ENCODE peak calls at places on chromosomes 16 and 17, in six cellular contexts. One of them, this sample, is unnamed.

GRCh38 chr16:49681449-49681848 is 174.5 kb downstream of the ZNF423 start:
- DNase-seq in transverse colon: no peak
- DNase-seq in left ventricle myocardium inferior: no peak
- DNase-seq in mucosa of descending colon: no peak
- DNase-seq in Caco-2: no peak
- DNase-seq in choroid plexus epithelial cell: no peak
- DNase-seq in this sample: no peak

GRCh38 chr17:49729074-49729473 is 21.3 kb upstream of the SLC35B1 start:
- DNase-seq in transverse colon: no peak
- DNase-seq in Caco-2: no peak
- DNase-seq in choroid plexus epithelial cell: no peak
- DNase-seq in left ventricle myocardium inferior: no peak
- DNase-seq in mucosa of descending colon: no peak
- DNase-seq in this sample: no peak

GRCh38 chr17:8673621-8674020 is 43.1 kb upstream of the MYH10 start:
- DNase-seq in choroid plexus epithelial cell: peak
- DNase-seq in mucosa of descending colon: no peak
- DNase-seq in Caco-2: no peak
- DNase-seq in left ventricle myocardium inferior: no peak
- DNase-seq in transverse colon: no peak
- DNase-seq in this sample: peak

GRCh38 chr17:4708436-4708835 is 2.0 kb upstream of the ARRB2 start:
- DNase-seq in left ventricle myocardium inferior: no peak
- DNase-seq in choroid plexus epithelial cell: no peak
- DNase-seq in Caco-2: peak
- DNase-seq in mucosa of descending colon: no peak
- DNase-seq in transverse colon: no peak
- DNase-seq in this sample: no peak

GRCh38 chr17:21287703-21288449 is 3.4 kb downstream of the MAP2K3 start:
- DNase-seq in choroid plexus epithelial cell: peak
- DNase-seq in mucosa of descending colon: peak
- DNase-seq in left ventricle myocardium inferior: peak
- DNase-seq in Caco-2: no peak
- DNase-seq in transverse colon: peak
- DNase-seq in this sample: peak

GRCh38 chr17:73420897-73421296 is 109.1 kb upstream of the CDC42EP4 start:
- DNase-seq in choroid plexus epithelial cell: peak
- DNase-seq in mucosa of descending colon: no peak
- DNase-seq in Caco-2: peak
- DNase-seq in left ventricle myocardium inferior: no peak
- DNase-seq in transverse colon: no peak
- DNase-seq in this sample: peak

GRCh38 chr17:2906907-2907306 is 110.7 kb downstream of the RAP1GAP2 start:
- DNase-seq in transverse colon: no peak
- DNase-seq in Caco-2: no peak
- DNase-seq in choroid plexus epithelial cell: no peak
- DNase-seq in mucosa of descending colon: no peak
- DNase-seq in left ventricle myocardium inferior: no peak
- DNase-seq in this sample: no peak

GRCh38 chr17:14744716-14745115 is 443.8 kb downstream of the HS3ST3B1 start:
- DNase-seq in Caco-2: no peak
- DNase-seq in choroid plexus epithelial cell: peak
- DNase-seq in left ventricle myocardium inferior: no peak
- DNase-seq in transverse colon: no peak
- DNase-seq in mucosa of descending colon: no peak
- DNase-seq in this sample: peak

GRCh38 chr16:58499615-58500328 is at the start of gene NDRG4:
- DNase-seq in left ventricle myocardium inferior: no peak
- DNase-seq in mucosa of descending colon: peak
- DNase-seq in Caco-2: peak
- DNase-seq in choroid plexus epithelial cell: peak
- DNase-seq in transverse colon: peak
- DNase-seq in this sample: peak

GRCh38 chr17:19752216-19753048 is 4.3 kb upstream of the ALDH3A1 start:
- DNase-seq in left ventricle myocardium inferior: no peak
- DNase-seq in choroid plexus epithelial cell: no peak
- DNase-seq in mucosa of descending colon: no peak
- DNase-seq in Caco-2: no peak
- DNase-seq in transverse colon: no peak
- DNase-seq in this sample: no peak

GRCh38 chr16:23801387-23801786 is 34.4 kb upstream of the PRKCB start:
- DNase-seq in Caco-2: peak
- DNase-seq in left ventricle myocardium inferior: peak
- DNase-seq in mucosa of descending colon: peak
- DNase-seq in transverse colon: peak
- DNase-seq in choroid plexus epithelial cell: peak
- DNase-seq in this sample: peak

GRCh38 chr16:8768701-8769100 is 28.7 kb downstream of the TMEM186 start:
- DNase-seq in Caco-2: no peak
- DNase-seq in transverse colon: no peak
- DNase-seq in mucosa of descending colon: no peak
- DNase-seq in left ventricle myocardium inferior: no peak
- DNase-seq in choroid plexus epithelial cell: no peak
- DNase-seq in this sample: no peak

GRCh38 chr17:64190468-64190867 is 60.5 kb upstream of the ERN1 start:
- DNase-seq in mucosa of descending colon: no peak
- DNase-seq in left ventricle myocardium inferior: no peak
- DNase-seq in Caco-2: no peak
- DNase-seq in transverse colon: no peak
- DNase-seq in choroid plexus epithelial cell: no peak
- DNase-seq in this sample: no peak

GRCh38 chr17:77779711-77780539 is 178.6 kb upstream of the TNRC6C start:
- DNase-seq in left ventricle myocardium inferior: peak
- DNase-seq in mucosa of descending colon: no peak
- DNase-seq in transverse colon: no peak
- DNase-seq in Caco-2: no peak
- DNase-seq in choroid plexus epithelial cell: no peak
- DNase-seq in this sample: peak

GRCh38 chr16:88768041-88768876 is 16.8 kb downstream of the PIEZO1 start:
- DNase-seq in mucosa of descending colon: no peak
- DNase-seq in choroid plexus epithelial cell: peak
- DNase-seq in transverse colon: peak
- DNase-seq in Caco-2: no peak
- DNase-seq in left ventricle myocardium inferior: no peak
- DNase-seq in this sample: peak

GRCh38 chr17:82332669-82333278 is 792 bp downstream of the SECTM1 start:
- DNase-seq in mucosa of descending colon: peak
- DNase-seq in choroid plexus epithelial cell: peak
- DNase-seq in transverse colon: peak
- DNase-seq in left ventricle myocardium inferior: peak
- DNase-seq in Caco-2: peak
- DNase-seq in this sample: peak

GRCh38 chr17:10385871-10386270 is 13.1 kb upstream of the MYH13 start:
- DNase-seq in mucosa of descending colon: no peak
- DNase-seq in transverse colon: no peak
- DNase-seq in choroid plexus epithelial cell: no peak
- DNase-seq in left ventricle myocardium inferior: no peak
- DNase-seq in Caco-2: no peak
- DNase-seq in this sample: no peak

GRCh38 chr17:1608676-1609075 is 20.0 kb downstream of the SLC43A2 start:
- DNase-seq in mucosa of descending colon: no peak
- DNase-seq in left ventricle myocardium inferior: no peak
- DNase-seq in Caco-2: no peak
- DNase-seq in transverse colon: no peak
- DNase-seq in choroid plexus epithelial cell: no peak
- DNase-seq in this sample: no peak

GRCh38 chr17:66098040-66098439 is 93.9 kb downstream of the CEP112 start:
- DNase-seq in Caco-2: no peak
- DNase-seq in mucosa of descending colon: no peak
- DNase-seq in choroid plexus epithelial cell: peak
- DNase-seq in left ventricle myocardium inferior: no peak
- DNase-seq in transverse colon: no peak
- DNase-seq in this sample: no peak

GRCh38 chr17:5055543-5055942 is 20.3 kb upstream of the SLC52A1 start:
- DNase-seq in mucosa of descending colon: no peak
- DNase-seq in transverse colon: no peak
- DNase-seq in Caco-2: peak
- DNase-seq in choroid plexus epithelial cell: no peak
- DNase-seq in left ventricle myocardium inferior: no peak
- DNase-seq in this sample: no peak

GRCh38 chr17:66429680-66430079 is 127.3 kb downstream of the PRKCA start:
- DNase-seq in left ventricle myocardium inferior: no peak
- DNase-seq in Caco-2: no peak
- DNase-seq in transverse colon: no peak
- DNase-seq in mucosa of descending colon: no peak
- DNase-seq in choroid plexus epithelial cell: no peak
- DNase-seq in this sample: no peak

GRCh38 chr16:8716592-8716991 is 42.2 kb downstream of the ABAT start:
- DNase-seq in left ventricle myocardium inferior: no peak
- DNase-seq in transverse colon: no peak
- DNase-seq in Caco-2: no peak
- DNase-seq in choroid plexus epithelial cell: no peak
- DNase-seq in mucosa of descending colon: no peak
- DNase-seq in this sample: no peak

GRCh38 chr16:54345231-54345630 is 58.6 kb upstream of the IRX3 start:
- DNase-seq in Caco-2: no peak
- DNase-seq in choroid plexus epithelial cell: no peak
- DNase-seq in transverse colon: no peak
- DNase-seq in mucosa of descending colon: no peak
- DNase-seq in left ventricle myocardium inferior: no peak
- DNase-seq in this sample: no peak

GRCh38 chr16:57308041-57308440 is 23.6 kb upstream of the PLLP start:
- DNase-seq in left ventricle myocardium inferior: no peak
- DNase-seq in choroid plexus epithelial cell: no peak
- DNase-seq in mucosa of descending colon: no peak
- DNase-seq in transverse colon: no peak
- DNase-seq in Caco-2: no peak
- DNase-seq in this sample: no peak

GRCh38 chr17:73715714-73716113 is 71.5 kb upstream of the SDK2 start:
- DNase-seq in left ventricle myocardium inferior: no peak
- DNase-seq in mucosa of descending colon: no peak
- DNase-seq in choroid plexus epithelial cell: no peak
- DNase-seq in transverse colon: no peak
- DNase-seq in Caco-2: no peak
- DNase-seq in this sample: no peak

GRCh38 chr16:31780342-31780741 is 93.3 kb upstream of the ZNF267 start:
- DNase-seq in transverse colon: no peak
- DNase-seq in Caco-2: no peak
- DNase-seq in mucosa of descending colon: no peak
- DNase-seq in left ventricle myocardium inferior: no peak
- DNase-seq in choroid plexus epithelial cell: no peak
- DNase-seq in this sample: no peak

GRCh38 chr17:39935896-39936295 is 8.4 kb downstream of the LRRC3C start:
- DNase-seq in transverse colon: no peak
- DNase-seq in left ventricle myocardium inferior: no peak
- DNase-seq in Caco-2: no peak
- DNase-seq in mucosa of descending colon: no peak
- DNase-seq in choroid plexus epithelial cell: peak
- DNase-seq in this sample: peak

GRCh38 chr17:42660692-42661345 is 1.7 kb downstream of the TUBG2 start:
- DNase-seq in left ventricle myocardium inferior: no peak
- DNase-seq in transverse colon: peak
- DNase-seq in mucosa of descending colon: no peak
- DNase-seq in Caco-2: no peak
- DNase-seq in choroid plexus epithelial cell: peak
- DNase-seq in this sample: peak

GRCh38 chr17:42669705-42670198 is 7.0 kb downstream of the PLEKHH3 start:
- DNase-seq in transverse colon: no peak
- DNase-seq in choroid plexus epithelial cell: no peak
- DNase-seq in left ventricle myocardium inferior: no peak
- DNase-seq in Caco-2: no peak
- DNase-seq in mucosa of descending colon: no peak
- DNase-seq in this sample: no peak

GRCh38 chr17:42670199-42670924 is 6.4 kb downstream of the PLEKHH3 start:
- DNase-seq in mucosa of descending colon: peak
- DNase-seq in choroid plexus epithelial cell: peak
- DNase-seq in left ventricle myocardium inferior: no peak
- DNase-seq in Caco-2: no peak
- DNase-seq in transverse colon: no peak
- DNase-seq in this sample: no peak

GRCh38 chr17:42667088-42667951 is 8.2 kb downstream of the TUBG2 start:
- DNase-seq in Caco-2: no peak
- DNase-seq in transverse colon: peak
- DNase-seq in left ventricle myocardium inferior: no peak
- DNase-seq in mucosa of descending colon: peak
- DNase-seq in choroid plexus epithelial cell: peak
- DNase-seq in this sample: peak

DNA sequence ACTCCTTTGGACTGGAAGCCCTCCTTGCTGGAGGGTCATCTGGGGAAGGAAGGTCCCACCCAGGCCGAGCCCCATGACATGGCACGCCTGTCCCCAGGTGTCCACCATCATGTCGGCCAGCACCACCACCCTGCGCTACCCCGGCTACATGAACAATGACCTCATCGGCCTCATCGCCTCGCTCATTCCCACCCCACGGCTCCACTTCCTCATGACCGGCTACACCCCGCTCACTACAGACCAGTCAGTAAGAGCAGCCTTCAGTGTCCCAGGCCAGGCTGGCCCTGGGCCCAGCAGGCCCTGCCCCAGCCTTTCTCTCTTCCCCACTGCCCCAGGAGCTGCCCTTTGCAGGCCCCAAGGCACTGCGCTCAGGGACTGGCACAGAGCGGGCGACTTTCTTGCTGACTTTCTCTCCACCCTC is 6.5 kb downstream of the TUBG2 start:
- DNase-seq in Caco-2: no peak
- DNase-seq in left ventricle myocardium inferior: no peak
- DNase-seq in transverse colon: no peak
- DNase-seq in choroid plexus epithelial cell: no peak
- DNase-seq in mucosa of descending colon: no peak
- DNase-seq in this sample: no peak
- TF ChIP-seq CTCF in Caco-2: no peak
- TF ChIP-seq CTCF in left ventricle myocardium inferior: no peak
- TF ChIP-seq CTCF in transverse colon: no peak
- TF ChIP-seq CTCF in choroid plexus epithelial cell: no peak
- TF ChIP-seq CTCF in mucosa of descending colon: no peak
- TF ChIP-seq CTCF in this sample: no peak

GRCh38 chr17:79831367-79832210 is 7.7 kb downstream of the CBX4 start:
- DNase-seq in choroid plexus epithelial cell: peak
- DNase-seq in mucosa of descending colon: peak
- DNase-seq in transverse colon: no peak
- DNase-seq in Caco-2: peak
- DNase-seq in left ventricle myocardium inferior: peak
- DNase-seq in this sample: no peak
- H3K4me3 ChIP-seq in choroid plexus epithelial cell: no peak
- H3K4me3 ChIP-seq in mucosa of descending colon: no peak
- H3K4me3 ChIP-seq in transverse colon: peak
- H3K4me3 ChIP-seq in Caco-2: no peak
- H3K4me3 ChIP-seq in left ventricle myocardium inferior: peak
- H3K4me3 ChIP-seq in this sample: no peak

DNA sequence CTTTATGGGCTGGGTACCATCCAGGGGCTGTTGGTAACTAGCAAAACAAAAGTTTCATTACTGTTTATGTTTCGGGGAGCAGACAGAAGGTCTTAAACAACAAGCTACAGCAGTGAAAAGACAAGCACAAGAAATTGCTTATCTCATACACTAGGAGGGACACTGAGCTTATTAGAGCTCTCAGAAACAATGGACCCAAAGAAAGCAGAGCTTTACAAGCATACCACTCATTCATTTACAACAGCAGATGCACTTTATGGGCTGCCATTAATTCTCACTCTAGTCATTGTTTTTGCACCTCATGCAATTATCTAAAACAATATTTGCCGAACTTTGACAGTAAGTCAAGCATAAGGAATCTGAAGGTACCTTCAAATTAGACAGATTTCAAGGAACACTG is 10.0 kb downstream of the KRT16 start:
- DNase-seq in mucosa of descending colon: no peak
- DNase-seq in choroid plexus epithelial cell: no peak
- DNase-seq in left ventricle myocardium inferior: no peak
- DNase-seq in transverse colon: no peak
- DNase-seq in Caco-2: no peak
- DNase-seq in this sample: no peak
- TF ChIP-seq CTCF in mucosa of descending colon: no peak
- TF ChIP-seq CTCF in choroid plexus epithelial cell: no peak
- TF ChIP-seq CTCF in left ventricle myocardium inferior: no peak
- TF ChIP-seq CTCF in transverse colon: no peak
- TF ChIP-seq CTCF in Caco-2: no peak
- TF ChIP-seq CTCF in this sample: no peak

GRCh38 chr17:30324723-30325122 is 9.1 kb downstream of the TMIGD1 start:
- DNase-seq in mucosa of descending colon: no peak
- DNase-seq in left ventricle myocardium inferior: no peak
- DNase-seq in transverse colon: no peak
- DNase-seq in choroid plexus epithelial cell: no peak
- DNase-seq in Caco-2: no peak
- DNase-seq in this sample: no peak
- H3K4me3 ChIP-seq in mucosa of descending colon: no peak
- H3K4me3 ChIP-seq in left ventricle myocardium inferior: no peak
- H3K4me3 ChIP-seq in transverse colon: no peak
- H3K4me3 ChIP-seq in choroid plexus epithelial cell: no peak
- H3K4me3 ChIP-seq in Caco-2: no peak
- H3K4me3 ChIP-seq in this sample: no peak